ENCODE peak calls at places on chromosomes 4 and X, in seven cellular contexts. X is breast epithelium; Z is activated CD4-positive, CD25-positive, alpha-beta regulatory T cell; L is midbrain; B is NAMALWA; V is NCI-H2171; C is right atrium auricular region. R is an unnamed sample.

GRCh38 chrX:154988719-154989118 is 33.8 kb downstream of the F8 start:
- DNase-seq in X (no peak), Z (no peak), L (no peak), B (no peak), V (no peak), C (no peak), R (no peak)

GRCh38 chr4:138602664-138603063 is 360.5 kb upstream of the SLC7A11 start:
- DNase-seq in X (no peak), Z (no peak), L (no peak), B (no peak), V (no peak), C (no peak), R (no peak)

GRCh38 chr4:20984011-20984836 is 284.0 kb downstream of the PACRGL start:
- DNase-seq in X (no peak), Z (no peak), L (no peak), B (no peak), V (no peak), C (no peak), R (no peak)

GRCh38 chrX:69379412-69379811 is 124.7 kb upstream of the NALF2 start:
- DNase-seq in X (no peak), Z (no peak), L (no peak), B (no peak), V (no peak), C (no peak), R (no peak)

GRCh38 chrX:153671589-153672530 is 1.8 kb downstream of the PNCK start:
- DNase-seq in X (peak), Z (no peak), L (no peak), B (no peak), V (no peak), C (no peak), R (no peak)

GRCh38 chr4:104099141-104099540 is 379.4 kb upstream of the TACR3 start:
- DNase-seq in X (no peak), Z (no peak), L (no peak), B (no peak), V (no peak), C (no peak), R (no peak)

GRCh38 chr4:56530269-56531148 is 24.9 kb downstream of the ARL9 start:
- DNase-seq in X (peak), Z (peak), L (peak), B (peak), V (peak), C (peak), R (peak)

GRCh38 chr4:7960017-7960789 is 20.5 kb upstream of the AFAP1 start:
- DNase-seq in X (no peak), Z (no peak), L (no peak), B (no peak), V (peak), C (no peak), R (no peak)

GRCh38 chrX:11381464-11381863 is 88.3 kb downstream of the AMELX start:
- DNase-seq in X (no peak), Z (no peak), L (peak), B (peak), V (no peak), C (no peak), R (no peak)

GRCh38 chrX:130829526-130830515 is 73.2 kb downstream of the ENOX2 start:
- DNase-seq in X (no peak), Z (no peak), L (no peak), B (no peak), V (no peak), C (no peak), R (no peak)

GRCh38 chr4:75547647-75548387 is 8.0 kb upstream of the ODAPH start:
- DNase-seq in X (no peak), Z (no peak), L (peak), B (peak), V (no peak), C (peak), R (peak)

GRCh38 chr4:133186210-133186609 is 37.1 kb downstream of the PCDH10 start:
- DNase-seq in X (no peak), Z (no peak), L (no peak), B (no peak), V (no peak), C (no peak), R (no peak)

GRCh38 chr4:57628004-57628403 is 517.8 kb upstream of the IGFBP7 start:
- DNase-seq in X (no peak), Z (no peak), L (no peak), B (no peak), V (no peak), C (no peak), R (no peak)

GRCh38 chrX:132956421-132957210 is 1.8 kb downstream of the HS6ST2 start:
- DNase-seq in X (no peak), Z (no peak), L (no peak), B (no peak), V (no peak), C (no peak), R (no peak)

GRCh38 chr4:92714640-92715039 is 410.9 kb downstream of the GRID2 start:
- DNase-seq in X (no peak), Z (no peak), L (no peak), B (no peak), V (no peak), C (no peak), R (no peak)

GRCh38 chr4:138953962-138954371 is 61.6 kb upstream of the NOCT start:
- DNase-seq in X (no peak), Z (no peak), L (no peak), B (no peak), V (no peak), C (no peak), R (no peak)

GRCh38 chrX:20571611-20572010 is 304.9 kb upstream of the RPS6KA3 start:
- DNase-seq in X (no peak), Z (no peak), L (no peak), B (no peak), V (no peak), C (no peak), R (no peak)

GRCh38 chrX:16445166-16445752 is 204.7 kb upstream of the S100G start:
- DNase-seq in X (no peak), Z (no peak), L (no peak), B (peak), V (peak), C (no peak), R (no peak)

GRCh38 chr4:154142664-154143063 is 348.9 kb downstream of the DCHS2 start:
- DNase-seq in X (no peak), Z (no peak), L (no peak), B (no peak), V (no peak), C (no peak), R (no peak)

GRCh38 chr4:138775890-138776289 is 239.7 kb upstream of the NOCT start:
- DNase-seq in X (no peak), Z (no peak), L (peak), B (peak), V (no peak), C (no peak), R (no peak)

GRCh38 chrX:131792789-131793462 is 230.2 kb upstream of the STK26 start:
- DNase-seq in X (no peak), Z (no peak), L (peak), B (no peak), V (no peak), C (peak), R (peak)

GRCh38 chrX:39133971-39134370 is 332.7 kb downstream of the MID1IP1 start:
- DNase-seq in X (no peak), Z (no peak), L (no peak), B (peak), V (no peak), C (no peak), R (no peak)

GRCh38 chrX:108304210-108304609 is 134.0 kb downstream of the COL4A6 start:
- DNase-seq in X (no peak), Z (no peak), L (no peak), B (peak), V (no peak), C (no peak), R (no peak)

GRCh38 chr4:82479562-82479961 is 49.2 kb downstream of the ENOPH1 start:
- DNase-seq in X (no peak), Z (no peak), L (no peak), B (no peak), V (no peak), C (no peak), R (no peak)

GRCh38 chr4:28179126-28179525 is 1318.5 kb downstream of the STIM2 start:
- DNase-seq in X (no peak), Z (no peak), L (no peak), B (no peak), V (no peak), C (no peak), R (no peak)

GRCh38 chr4:8387615-8388266 is 52.8 kb downstream of the ACOX3 start:
- DNase-seq in X (no peak), Z (no peak), L (no peak), B (no peak), V (no peak), C (no peak), R (no peak)

GRCh38 chr4:127732623-127733199 is 2.5 kb downstream of the SLC25A31 start:
- DNase-seq in X (no peak), Z (no peak), L (peak), B (peak), V (peak), C (no peak), R (no peak)

GRCh38 chr4:13918110-13918509 is 290.6 kb upstream of the BOD1L1 start:
- DNase-seq in X (no peak), Z (no peak), L (no peak), B (no peak), V (no peak), C (peak), R (no peak)

GRCh38 chrX:123720486-123720885 is 12.4 kb downstream of the THOC2 start:
- DNase-seq in X (no peak), Z (no peak), L (no peak), B (no peak), V (no peak), C (no peak), R (no peak)

GRCh38 chrX:130658310-130658709 is 244.7 kb downstream of the ENOX2 start:
- DNase-seq in X (no peak), Z (no peak), L (no peak), B (no peak), V (no peak), C (no peak), R (no peak)

GRCh38 chrX:69066966-69067525 is 98.2 kb downstream of the PJA1 start:
- DNase-seq in X (no peak), Z (no peak), L (no peak), B (no peak), V (no peak), C (no peak), R (peak)

GRCh38 chrX:103063918-103064434 is at the start of gene BEX1:
- DNase-seq in X (peak), Z (no peak), L (peak), B (no peak), V (peak), C (no peak), R (no peak)

GRCh38 chrX:119698835-119699234 is 5.9 kb upstream of the SEPTIN6 start:
- DNase-seq in X (no peak), Z (no peak), L (peak), B (peak), V (peak), C (no peak), R (no peak)

GRCh38 chr4:8722556-8722955 is 130.0 kb downstream of the CPZ start:
- DNase-seq in X (no peak), Z (no peak), L (no peak), B (no peak), V (no peak), C (no peak), R (no peak)